ENCODE peak calls at places on chromosomes 11 and 22, in eight cellular contexts. P, R, V, N, J, D, T and C are unnamed samples. For H3K36me3, the result is how much of the 10 kb centered on the place peaks cover.

GRCh38 chr11:39786281-39786680 is 1673.2 kb downstream of the LRRC4C start:
- DNase-seq in V (no peak), D (no peak), R (no peak), T (no peak), N (no peak), P (no peak), J (no peak), C (no peak)

GRCh38 chr22:50340157-50340879 is 2.8 kb upstream of the PPP6R2 start:
- DNase-seq in J (no peak), N (no peak), R (no peak), P (no peak), T (peak), D (no peak), V (no peak), C (no peak)

GRCh38 chr22:26669060-26669481 is 11.7 kb downstream of the MIAT start:
- DNase-seq in D (no peak), J (no peak), P (no peak), N (no peak), R (no peak), V (no peak), T (peak), C (no peak)

GRCh38 chr11:65156926-65157325 is 13.1 kb upstream of the SPDYC start:
- DNase-seq in D (no peak), V (no peak), T (no peak), J (no peak), R (no peak), N (no peak), P (no peak), C (no peak)

GRCh38 chr11:131036544-131036943 is 120.3 kb upstream of the SNX19 start:
- DNase-seq in N (no peak), J (no peak), D (no peak), T (no peak), R (no peak), P (no peak), V (no peak), C (no peak)

GRCh38 chr22:35997438-35997837 is 31.2 kb downstream of the RBFOX2 start:
- DNase-seq in T (peak), P (no peak), D (no peak), J (no peak), N (no peak), R (no peak), V (no peak), C (no peak)

GRCh38 chr11:112776834-112777793 is 184.1 kb upstream of the NCAM1 start:
- DNase-seq in T (no peak), J (no peak), D (no peak), V (no peak), N (no peak), P (no peak), R (no peak), C (no peak)

GRCh38 chr22:21823740-21824438 is 43.6 kb downstream of the MAPK1 start:
- DNase-seq in D (no peak), V (no peak), P (no peak), T (peak), R (no peak), N (no peak), J (no peak), C (no peak)

GRCh38 chr22:20238567-20239062 is 29.5 kb downstream of the RTN4R start:
- DNase-seq in P (no peak), D (peak), T (no peak), R (no peak), J (no peak), N (peak), V (peak), C (no peak)

GRCh38 chr11:73245461-73245860 is 26.7 kb upstream of the P2RY6 start:
- DNase-seq in V (no peak), N (no peak), T (peak), P (no peak), D (no peak), R (no peak), J (no peak), C (no peak)

GRCh38 chr11:46069595-46069994 is 51.7 kb downstream of the PHF21A start:
- DNase-seq in V (no peak), R (no peak), P (no peak), N (no peak), J (no peak), T (no peak), D (no peak), C (no peak)

GRCh38 chr22:26325641-26326040 is 103.4 kb upstream of the ASPHD2 start:
- DNase-seq in J (no peak), T (no peak), N (no peak), D (no peak), P (no peak), R (no peak), V (no peak), C (no peak)

GRCh38 chr11:81892770-81893635 is 840.7 kb downstream of the FAM181B start:
- DNase-seq in P (no peak), J (no peak), N (no peak), R (no peak), T (no peak), D (no peak), V (no peak), C (no peak)

GRCh38 chr11:11078344-11078743 is 220.5 kb upstream of the ZBED5 start:
- DNase-seq in D (no peak), P (no peak), R (no peak), T (no peak), J (no peak), V (no peak), N (no peak), C (no peak)

GRCh38 chr11:96520939-96521338 is 131.1 kb downstream of the JRKL start:
- DNase-seq in P (no peak), V (no peak), N (no peak), R (no peak), J (no peak), D (no peak), T (no peak), C (no peak)

GRCh38 chr22:25051073-25051472 is 98.6 kb downstream of the KIAA1671 start:
- DNase-seq in V (no peak), P (no peak), T (peak), J (no peak), R (no peak), D (no peak), N (no peak), C (no peak)

GRCh38 chr11:279040-279965 is 1.1 kb downstream of the NLRP6 start:
- DNase-seq in D (no peak), J (no peak), T (no peak), P (peak), R (peak), V (peak), N (no peak), C (no peak)

GRCh38 chr22:26245001-26245400 is 75.7 kb downstream of the SEZ6L start:
- DNase-seq in P (no peak), V (no peak), R (no peak), D (no peak), N (no peak), T (no peak), J (no peak), C (no peak)

GRCh38 chr11:36750349-36750748 is 152.3 kb upstream of the RAG2 start:
- DNase-seq in P (no peak), T (no peak), D (no peak), R (no peak), N (no peak), J (no peak), V (no peak), C (no peak)

GRCh38 chr11:128152796-128153696 is 434.3 kb downstream of the ETS1 start:
- DNase-seq in T (no peak), N (no peak), D (no peak), R (no peak), P (no peak), V (no peak), J (no peak), C (no peak)

GRCh38 chr11:33557201-33557600 is 143.4 kb downstream of the C11orf91 start:
- DNase-seq in N (no peak), V (no peak), R (no peak), D (no peak), T (no peak), J (no peak), P (no peak), C (no peak)

GRCh38 chr22:30717331-30717921 is 22.8 kb downstream of the OSBP2 start:
- DNase-seq in T (peak), N (no peak), J (no peak), V (no peak), D (no peak), R (no peak), P (no peak), C (no peak)

GRCh38 chr11:1146311-1146864 is 11.4 kb upstream of the MUC5AC start:
- DNase-seq in T (no peak), P (no peak), D (no peak), V (no peak), N (no peak), R (peak), J (no peak), C (no peak)

GRCh38 chr11:66326261-66327111 is 9.6 kb upstream of the CD248 start:
- DNase-seq in P (peak), V (peak), T (no peak), J (no peak), D (peak), N (no peak), R (no peak), C (no peak)

DNA sequence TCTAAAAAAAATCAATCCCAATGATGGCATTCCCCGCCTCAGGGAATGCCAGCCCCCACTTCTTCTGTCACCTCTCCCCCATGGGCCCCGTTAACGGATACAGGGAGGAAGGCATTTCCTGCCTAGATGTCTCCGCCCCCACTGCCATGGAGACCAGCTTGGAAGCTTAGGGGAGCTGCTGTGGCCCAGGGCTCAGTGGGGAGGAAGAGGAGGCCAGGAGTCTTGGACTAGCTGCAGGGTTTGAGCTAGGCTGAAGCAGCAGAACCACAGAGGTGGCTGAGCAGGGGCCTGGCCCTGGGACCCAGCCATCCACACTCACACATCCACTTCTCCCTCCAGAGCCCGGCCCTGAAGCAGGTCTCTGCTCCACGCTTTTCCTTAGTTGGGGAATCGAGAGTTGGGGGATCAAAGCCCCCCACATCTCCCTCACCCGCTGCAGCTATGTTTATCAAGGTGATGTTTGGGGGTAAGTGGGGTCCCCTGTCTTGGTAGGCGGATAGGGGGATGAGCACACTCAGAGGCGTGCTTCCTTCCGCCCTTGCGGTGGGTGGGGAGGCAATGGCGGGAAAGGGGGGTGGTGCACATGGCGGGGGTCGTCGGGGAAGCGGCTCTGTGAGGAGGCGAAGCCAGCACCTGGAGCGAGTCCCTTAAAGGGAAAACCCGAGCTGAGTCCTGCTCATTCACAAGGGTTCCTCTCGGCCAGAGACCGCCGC is at the start of gene C22orf15:
- DNase-seq in D (no peak), N (no peak), T (no peak), R (no peak), V (no peak), J (no peak), P (no peak), C (no peak)
- TF ChIP-seq POLR2A in D (no peak), N (no peak), T (no peak), R (no peak), V (no peak), J (no peak), P (no peak), C (no peak)

GRCh38 chr11:75214843-75215242 is 25.7 kb upstream of the TPBGL start:
- DNase-seq in T (no peak), J (no peak), R (no peak), D (no peak), V (no peak), P (no peak), N (no peak), C (no peak)
- H3K36me3 ChIP-seq in T (under half), J (under half), R (under half), D (under half), V (under half), P (under half), N (under half), C (under half)

GRCh38 chr22:46004105-46004866 is 27.3 kb upstream of the WNT7B start:
- DNase-seq in N (no peak), J (no peak), T (no peak), R (no peak), D (no peak), P (no peak), V (no peak), C (no peak)

GRCh38 chr22:46007848-46008261 is 30.9 kb upstream of the WNT7B start:
- DNase-seq in D (peak), P (peak), T (no peak), V (peak), R (peak), J (no peak), N (peak), C (no peak)

GRCh38 chr22:46008291-46008690 is 31.3 kb upstream of the WNT7B start:
- DNase-seq in P (no peak), R (no peak), V (no peak), N (no peak), D (no peak), T (no peak), J (no peak), C (no peak)

GRCh38 chr22:46007003-46007847 is 30.3 kb upstream of the WNT7B start:
- DNase-seq in V (peak), P (no peak), D (peak), R (no peak), T (peak), N (peak), J (no peak), C (no peak)

GRCh38 chr22:46006379-46007002 is 29.5 kb upstream of the WNT7B start:
- DNase-seq in J (peak), P (peak), D (peak), N (peak), T (peak), R (peak), V (peak), C (peak)
- H3K4me3 ChIP-seq in J (peak), P (no peak), D (no peak), N (peak), T (no peak), R (peak), V (no peak), C (peak)

DNA sequence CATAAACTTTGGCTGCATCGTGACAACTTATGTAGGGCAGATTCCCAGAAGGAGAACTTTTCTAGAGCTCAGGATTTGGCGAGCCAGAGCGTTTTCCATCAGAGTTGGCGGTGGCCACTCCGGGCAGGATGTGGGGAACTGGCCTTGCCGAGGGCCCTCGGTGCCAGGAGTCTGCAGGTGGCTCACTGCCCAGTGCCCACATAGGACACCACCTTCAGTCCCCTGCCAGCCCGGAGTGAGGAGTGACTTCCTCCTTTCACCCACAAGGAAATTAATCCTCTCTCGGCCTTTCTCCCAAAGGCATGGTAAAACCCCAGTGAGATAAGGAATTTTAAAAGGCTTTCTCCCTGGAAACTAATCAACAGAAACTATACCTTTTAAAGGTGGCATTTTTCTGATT is 1.6 kb upstream of the LGALS2 start:
- DNase-seq in V (peak), N (peak), D (peak), T (peak), J (no peak), P (no peak), R (no peak), C (no peak)
- TF ChIP-seq POLR2A in V (no peak), N (no peak), D (no peak), T (no peak), J (no peak), P (no peak), R (no peak), C (no peak)